ENCODE peak calls at places on chromosomes 16 and 17, in eight cellular contexts. T is HTR-8/SVneo; F is HEK293T; Q is right cardiac atrium; K is stimulated activated CD4-positive, alpha-beta T cell treated with anti-CD3 and anti-CD28 coated beads, Interleukin-4, amount 100 ng/mL, for 24 hours; D is IMR-90; U is brain microvascular endothelial cell; L is psoas muscle. N is an unnamed sample.

GRCh38 chr16:1261131-1261917 is 5.5 kb downstream of the TPSD1 start:
- DNase-seq in Q (no peak), K (no peak), F (no peak), L (no peak), U (no peak), D (no peak), T (no peak), N (no peak)

GRCh38 chr17:8124350-8125195 is 667 bp upstream of the HES7 start:
- DNase-seq in L (peak; percentile 34), Q (no peak), D (peak; percentile 36), U (no peak), F (no peak), K (peak; percentile 34), T (no peak), N (no peak)

GRCh38 chr17:67013891-67014290 is 30.5 kb upstream of the CACNG1 start:
- DNase-seq in U (no peak), D (no peak), K (no peak), L (no peak), F (no peak), T (no peak), Q (no peak), N (no peak)

GRCh38 chr17:81480140-81480917 is 32.3 kb downstream of the ACTG1 start:
- DNase-seq in F (no peak), K (no peak), T (peak; percentile 72), U (no peak), L (peak; percentile 82), Q (peak; percentile 69), D (peak; percentile 76), N (peak; percentile 76)

GRCh38 chr16:12500771-12501170 is 302.9 kb downstream of the CPPED1 start:
- DNase-seq in D (no peak), U (no peak), L (no peak), K (no peak), T (no peak), F (no peak), Q (peak; percentile 36), N (no peak)

GRCh38 chr16:11667824-11668589 is at the start of gene SNN:
- DNase-seq in K (peak; percentile 85), T (peak; percentile 97), U (peak; percentile 48), Q (peak; percentile 90), D (peak; percentile 72), F (peak; percentile 97), L (peak; percentile 94), N (peak; percentile 76)

GRCh38 chr17:76888661-76889060 is 20.5 kb downstream of the MGAT5B start:
- DNase-seq in U (no peak), F (no peak), Q (no peak), D (no peak), T (no peak), L (no peak), K (no peak), N (no peak)

GRCh38 chr17:64384253-64385186 is 6.1 kb downstream of the PECAM1 start:
- DNase-seq in F (no peak), Q (no peak), L (no peak), D (no peak), K (no peak), T (no peak), U (no peak), N (no peak)

GRCh38 chr16:15672514-15673167 is 22.6 kb downstream of the NDE1 start:
- DNase-seq in D (peak; percentile 96), F (no peak), T (peak; percentile 92), Q (peak; percentile 94), K (peak; percentile 56), U (peak; percentile 97), L (peak; percentile 95), N (peak; percentile 97)

GRCh38 chr17:27430882-27431491 is 25.3 kb upstream of the KSR1 start:
- DNase-seq in F (peak; percentile 14), U (peak; percentile 38), L (no peak), D (peak; percentile 51), K (no peak), T (peak; percentile 73), Q (no peak), N (no peak)

GRCh38 chr16:53507464-53508180 is 4.6 kb upstream of the AKTIP start:
- DNase-seq in T (no peak), K (no peak), Q (no peak), L (no peak), D (no peak), U (no peak), F (no peak), N (no peak)

GRCh38 chr16:49932943-49933342 is 77.0 kb upstream of the ZNF423 start:
- DNase-seq in K (no peak), Q (peak; percentile 31), F (no peak), D (peak; percentile 11), L (no peak), T (no peak), U (peak; percentile 17), N (no peak)

GRCh38 chr17:56700919-56701420 is 107.5 kb downstream of the NOG start:
- DNase-seq in F (no peak), Q (no peak), L (no peak), K (no peak), U (no peak), D (no peak), T (no peak), N (no peak)

GRCh38 chr16:26717826-26718225 is 348.9 kb upstream of the C16orf82 start:
- DNase-seq in T (no peak), F (no peak), K (no peak), Q (no peak), U (no peak), D (no peak), L (no peak), N (no peak)

GRCh38 chr16:80725566-80726162 is 78.7 kb downstream of the CDYL2 start:
- DNase-seq in U (peak; percentile 20), D (no peak), L (no peak), Q (no peak), F (no peak), T (no peak), K (no peak), N (no peak)

GRCh38 chr16:2966803-2967184 is 2.4 kb upstream of the PAQR4 start:
- DNase-seq in L (no peak), U (no peak), K (no peak), D (no peak), Q (no peak), T (no peak), F (no peak), N (no peak)

GRCh38 chr16:73996624-73997339 is 299.8 kb upstream of the PSMD7 start:
- DNase-seq in L (no peak), U (peak; percentile 50), T (no peak), D (no peak), K (no peak), Q (no peak), F (no peak), N (no peak)

GRCh38 chr17:57463103-57463885 is 207.0 kb downstream of the MSI2 start:
- DNase-seq in D (peak; percentile 95), F (no peak), T (peak; percentile 65), K (peak; percentile 90), L (no peak), U (peak; percentile 80), Q (peak; percentile 63), N (no peak)

GRCh38 chr17:67260051-67260987 is 15.3 kb upstream of the HELZ start:
- DNase-seq in U (peak; percentile 79), K (no peak), D (peak; percentile 75), Q (peak; percentile 39), T (no peak), F (no peak), L (no peak), N (peak; percentile 58)

GRCh38 chr16:79770244-79771064 is 169.9 kb upstream of the MAF start:
- DNase-seq in K (peak; percentile 69), T (peak; percentile 57), F (peak; percentile 96), D (peak; percentile 40), L (peak; percentile 94), U (peak; percentile 76), Q (peak; percentile 93), N (peak; percentile 84)

GRCh38 chr16:4213721-4214120 is 28.2 kb downstream of the SRL start:
- DNase-seq in D (no peak), T (no peak), U (no peak), F (no peak), Q (no peak), L (no peak), K (no peak), N (no peak)

GRCh38 chr17:68733241-68734176 is 132.3 kb upstream of the FAM20A start:
- DNase-seq in Q (peak; percentile 22), F (no peak), L (no peak), T (no peak), U (peak; percentile 55), K (no peak), D (peak; percentile 72), N (no peak)

GRCh38 chr16:71540-72341 is 690 bp downstream of the RHBDF1 start:
- DNase-seq in U (peak; percentile 54), Q (peak; percentile 78), K (no peak), L (peak; percentile 80), F (peak; percentile 56), D (peak; percentile 76), T (peak; percentile 77), N (no peak)

GRCh38 chr16:79758615-79759346 is 158.2 kb upstream of the MAF start:
- DNase-seq in F (no peak), K (no peak), Q (no peak), L (no peak), U (no peak), T (no peak), D (no peak), N (no peak)

GRCh38 chr17:35889818-35890773 is 9.9 kb upstream of the CCL5 start:
- DNase-seq in T (peak; percentile 56), K (no peak), L (no peak), F (no peak), D (peak; percentile 68), Q (peak; percentile 54), U (peak; percentile 68), N (peak; percentile 44)

GRCh38 chr16:49581630-49582298 is 208.2 kb downstream of the C16orf78 start:
- DNase-seq in U (no peak), Q (peak; percentile 57), L (no peak), D (no peak), K (no peak), F (no peak), T (no peak), N (no peak)

GRCh38 chr17:1554751-1555617 is 7.6 kb downstream of the PITPNA start:
- DNase-seq in T (no peak), F (no peak), L (no peak), Q (peak; percentile 3), D (no peak), K (no peak), U (no peak), N (no peak)

GRCh38 chr17:10661377-10661906 is 4.3 kb upstream of the MYH3 start:
- DNase-seq in D (no peak), U (no peak), K (no peak), T (no peak), F (no peak), L (no peak), Q (no peak), N (no peak)

GRCh38 chr16:49622084-49622390 is 233.9 kb downstream of the ZNF423 start:
- DNase-seq in Q (no peak), D (no peak), K (no peak), T (no peak), F (no peak), L (no peak), U (no peak), N (no peak)

GRCh38 chr16:1639840-1640239 is 27.7 kb downstream of the CRAMP1 start:
- DNase-seq in Q (no peak), U (no peak), F (no peak), D (no peak), T (no peak), K (no peak), L (no peak), N (no peak)